ENCODE peak calls at places on chromosomes 6 and 20, in five cellular contexts. L is IMR-90, J is mesenchymal stem cell, Y is H1, K is neuronal stem cell. D is an unnamed sample. For H3K36me3, the result is how much of the 10 kb centered on the place peaks cover.

GRCh38 chr6:135066806-135067205 is 12.2 kb upstream of the HBS1L start:
- DNase-seq in L (no peak), J (no peak), Y (no peak), K (no peak), D (peak)

GRCh38 chr6:55445648-55446204 is 118.5 kb downstream of the GFRAL start:
- DNase-seq in L (peak), J (peak), Y (no peak), K (peak), D (peak)

GRCh38 chr20:37438464-37439222 is 82.4 kb upstream of the NNAT start:
- DNase-seq in L (no peak), J (no peak), Y (no peak), K (no peak), D (no peak)

GRCh38 chr6:106145741-106146227 is 59.6 kb downstream of the PRDM1 start:
- DNase-seq in L (peak), J (no peak), Y (no peak), K (no peak), D (peak)

GRCh38 chr6:168031411-168032382 is 34.2 kb downstream of the KIF25 start:
- DNase-seq in L (peak), J (no peak), Y (no peak), K (no peak), D (no peak)

GRCh38 chr20:35603695-35604443 is 11.8 kb upstream of the SPAG4 start:
- DNase-seq in L (no peak), J (no peak), Y (no peak), K (no peak), D (no peak)

GRCh38 chr6:109441069-109441816 is 719 bp downstream of the SMPD2 start:
- DNase-seq in L (peak), J (peak), Y (peak), K (peak), D (peak)

GRCh38 chr6:63527658-63528514 is 44.4 kb upstream of the LOC128125822 start:
- DNase-seq in L (peak), J (peak), Y (no peak), K (no peak), D (peak)

GRCh38 chr6:118787746-118788419 is 106.1 kb upstream of the ASF1A start:
- DNase-seq in L (no peak), J (peak), Y (no peak), K (no peak), D (no peak)

GRCh38 chr6:27867051-27867940 is 44.9 kb downstream of the OR2B2 start:
- DNase-seq in L (peak), J (peak), Y (peak), K (peak), D (peak)

GRCh38 chr6:69973763-69974162 is 107.4 kb downstream of the COL19A1 start:
- DNase-seq in L (no peak), J (peak), Y (no peak), K (no peak), D (no peak)

GRCh38 chr6:69974193-69974592 is 107.8 kb downstream of the COL19A1 start:
- DNase-seq in L (peak), J (peak), Y (no peak), K (no peak), D (no peak)

GRCh38 chr6:69973138-69973537 is 106.8 kb downstream of the COL19A1 start:
- DNase-seq in L (no peak), J (no peak), Y (no peak), K (no peak), D (peak)

GRCh38 chr6:69980624-69981023 is 114.3 kb downstream of the COL19A1 start:
- DNase-seq in L (no peak), J (no peak), Y (no peak), K (no peak), D (no peak)

DNA sequence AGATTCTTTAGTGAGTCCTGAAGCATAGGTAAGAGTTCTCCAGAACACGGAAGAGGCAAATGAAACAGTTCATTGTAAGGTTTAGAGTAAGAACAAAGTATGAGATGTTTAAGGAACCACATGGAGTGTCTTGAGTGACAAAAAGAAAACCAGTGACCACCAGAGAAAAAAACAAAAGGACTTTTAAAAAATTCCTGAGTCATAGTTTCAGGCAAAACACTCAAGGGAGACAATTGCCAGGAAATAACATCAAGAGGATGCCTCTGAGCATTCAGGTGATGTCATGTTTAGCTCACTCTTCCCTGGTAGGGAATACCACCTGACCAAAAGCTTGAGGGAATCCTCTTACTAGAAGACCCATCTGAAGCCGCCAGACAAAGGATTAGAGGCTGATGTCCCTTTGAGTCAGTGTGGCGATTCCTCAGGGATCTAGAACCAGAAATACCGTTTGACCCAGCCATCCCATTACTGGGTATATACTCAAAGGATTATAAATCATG is 110.3 kb downstream of the COL19A1 start:
- DNase-seq in L (no peak), J (no peak), Y (no peak), K (no peak), D (peak)
- H2BK120ac ChIP-seq in L (no peak), J (no peak), Y (no peak), K (no peak), D (no peak)

DNA sequence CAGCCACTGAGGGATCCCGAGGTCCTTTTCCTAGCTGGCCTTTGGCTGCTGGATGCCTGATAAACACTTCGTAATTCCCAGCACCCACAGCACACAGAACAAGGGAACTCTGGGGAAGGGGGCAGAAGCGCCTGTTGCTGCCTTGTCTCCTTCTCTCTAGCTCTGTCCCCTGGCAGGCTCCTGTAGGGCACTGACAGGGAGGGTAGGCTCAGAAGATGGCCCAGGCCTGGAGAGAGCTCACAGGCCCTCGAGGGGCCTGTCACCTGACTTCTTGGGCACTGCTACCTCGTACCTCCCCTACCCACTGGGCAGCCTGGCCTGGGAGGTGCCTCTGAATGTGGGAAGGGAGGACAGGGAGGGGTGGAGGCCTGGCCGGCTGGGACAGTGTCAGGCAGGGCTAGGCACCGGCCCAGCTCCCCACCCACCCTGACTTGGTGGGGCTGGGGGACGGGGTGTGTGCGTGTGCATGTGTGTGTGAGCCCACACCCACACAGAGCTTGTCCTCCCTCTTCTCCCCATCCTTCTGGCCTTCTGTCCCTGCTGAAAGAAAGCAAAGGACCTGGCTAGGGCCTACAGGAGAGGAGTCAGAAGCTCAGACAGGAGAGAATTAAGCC is 18.1 kb downstream of the C6orf132 start:
- DNase-seq in L (no peak), J (no peak), Y (no peak), K (no peak), D (no peak)
- H3K36me3 ChIP-seq in L (under half), J (under half), Y (half or more), K (under half), D (under half)

DNA sequence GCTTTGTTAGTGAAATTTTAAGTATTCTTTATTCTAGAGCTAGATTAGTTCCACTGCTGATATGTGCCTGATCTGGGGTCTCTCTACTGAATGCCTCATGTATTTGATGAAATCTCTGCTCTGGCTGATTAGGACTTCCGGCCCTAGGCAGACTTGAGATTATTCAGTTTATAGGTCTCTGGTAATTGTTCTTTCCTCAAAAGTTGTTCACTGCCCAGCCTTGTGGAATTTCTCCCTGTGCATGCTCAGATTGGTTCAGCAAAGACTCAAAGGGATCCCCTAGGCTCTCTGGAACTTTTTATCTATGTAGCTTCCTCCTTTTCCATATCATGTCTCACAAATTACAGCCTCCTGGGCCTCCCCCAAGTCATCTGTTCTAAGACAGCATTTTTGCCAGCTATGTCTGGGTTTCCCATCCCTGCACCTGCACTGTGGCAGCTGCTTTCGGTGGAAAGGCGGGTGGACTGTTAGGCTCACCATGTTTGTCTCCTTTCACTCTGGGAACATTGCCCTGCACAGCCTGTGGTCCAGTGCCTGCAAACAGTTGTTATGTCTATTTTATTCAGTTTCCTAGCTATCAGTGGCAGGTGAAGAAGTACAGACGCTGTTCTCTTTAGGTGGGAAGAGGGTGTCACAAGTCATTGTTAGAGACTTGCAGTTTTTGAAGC is 73.7 kb downstream of the RPP40 start:
- DNase-seq in L (no peak), J (no peak), Y (peak), K (no peak), D (no peak)
- H3K4ac ChIP-seq in L (no peak), J (no peak), Y (no peak), K (no peak), D (no peak)

GRCh38 chr6:156776470-156776840 is 723 bp upstream of the ARID1B start:
- DNase-seq in L (peak), J (peak), Y (peak), K (no peak), D (no peak)
- H2BK120ac ChIP-seq in L (no peak), J (peak), Y (no peak), K (no peak), D (no peak)

GRCh38 chr6:148776321-148776966 is 29.6 kb downstream of the UST start:
- DNase-seq in L (peak), J (peak), Y (no peak), K (no peak), D (no peak)

GRCh38 chr6:148780918-148781436 is 34.1 kb downstream of the UST start:
- DNase-seq in L (no peak), J (no peak), Y (no peak), K (no peak), D (no peak)

DNA sequence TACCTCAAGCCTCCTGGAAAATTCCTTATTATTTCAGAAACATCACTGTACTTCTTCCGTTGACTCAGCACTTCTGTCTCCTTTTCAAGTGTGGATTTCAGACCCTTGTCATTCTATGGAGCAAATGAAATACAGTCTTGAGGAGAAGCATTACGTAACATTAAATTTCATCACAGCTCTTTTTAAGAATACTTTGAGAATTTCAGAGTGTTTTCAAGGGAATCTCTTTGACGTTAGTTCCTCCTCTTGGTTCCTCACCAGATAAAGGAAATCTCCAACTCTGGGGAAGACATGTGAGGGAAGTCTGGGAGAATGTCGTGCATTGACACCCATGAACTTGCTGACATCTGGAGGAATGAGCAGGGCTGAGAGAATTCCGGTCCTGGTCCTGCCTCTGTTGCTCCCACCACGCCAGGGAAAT is 32.3 kb downstream of the UST start:
- DNase-seq in L (peak), J (peak), Y (no peak), K (no peak), D (no peak)
- H3K36me3 ChIP-seq in L (under half), J (under half), Y (under half), K (under half), D (under half)

GRCh38 chr20:41032243-41032642 is 3.6 kb downstream of the TOP1 start:
- DNase-seq in L (peak), J (peak), Y (no peak), K (no peak), D (no peak)
- H3K4ac ChIP-seq in L (no peak), J (no peak), Y (no peak), K (no peak), D (no peak)

DNA sequence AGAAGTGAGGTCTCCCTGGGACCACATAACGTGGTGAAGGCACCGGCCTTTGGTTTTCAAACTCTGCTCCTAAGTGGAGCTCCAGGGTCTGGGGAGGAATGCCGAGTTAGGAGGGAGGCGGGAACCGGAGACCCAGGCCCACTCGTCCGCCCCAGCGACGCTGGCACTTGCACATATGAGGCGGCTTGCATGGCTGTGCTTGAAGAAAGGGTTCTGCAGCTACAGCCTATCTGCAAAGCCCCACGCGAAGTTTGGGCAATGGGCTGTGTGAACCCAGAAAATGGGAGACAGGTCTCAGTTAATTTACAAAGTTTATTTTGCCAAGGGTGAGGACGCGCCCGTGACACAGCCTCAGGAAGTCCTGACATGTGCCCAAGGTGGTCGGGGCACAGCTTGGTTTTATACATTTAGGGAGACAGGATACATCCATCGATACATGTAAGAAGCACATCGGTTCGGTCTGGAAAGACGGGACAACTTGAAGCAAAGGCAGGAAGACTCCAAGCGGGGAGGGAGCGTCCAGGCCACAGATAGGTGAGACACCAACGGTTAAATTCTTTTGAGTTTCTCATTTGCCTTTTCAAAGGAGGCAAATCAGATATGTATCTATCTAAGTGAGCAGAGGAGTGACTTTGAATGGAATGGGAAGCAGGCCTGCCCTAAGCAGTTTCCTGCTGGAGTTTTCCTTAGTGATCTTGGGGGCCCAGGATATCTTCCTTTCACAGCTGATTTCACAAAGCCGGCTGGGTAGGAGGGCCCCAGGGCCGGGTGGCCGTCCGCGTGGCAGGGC is 782 bp upstream of the PCMTD2 start:
- DNase-seq in L (no peak), J (peak), Y (no peak), K (no peak), D (peak)
- H2BK120ac ChIP-seq in L (peak), J (peak), Y (no peak), K (peak), D (no peak)

DNA sequence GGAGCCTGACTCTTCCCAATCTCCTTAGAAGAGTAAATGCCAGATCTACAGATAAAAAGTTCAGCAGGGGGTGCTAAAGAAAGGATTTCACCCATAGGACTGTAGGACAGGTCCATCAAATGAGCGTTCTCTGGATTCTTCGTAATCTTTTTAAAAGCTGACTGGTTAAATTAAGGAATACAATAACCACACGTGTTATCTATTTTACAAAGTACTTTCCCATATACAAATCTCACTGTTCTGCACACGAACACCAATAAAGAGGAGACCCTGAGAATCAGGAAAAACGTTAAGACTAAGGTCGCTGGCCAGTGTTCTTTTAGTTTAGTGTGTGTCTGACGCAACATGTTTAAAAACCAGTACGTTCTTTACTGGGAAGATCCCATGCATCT is 542 bp downstream of the TUBE1 start:
- DNase-seq in L (peak), J (peak), Y (no peak), K (no peak), D (peak)
- H3K36me3 ChIP-seq in L (under half), J (under half), Y (under half), K (under half), D (under half)

D was measured in mesendoderm.